ENCODE peak calls at places on chromosome 20, in six cellular contexts. One of them, this sample, is unnamed.

GRCh38 chr20:56628015-56628872 is 862 bp upstream of the TFAP2C start:
- DNase-seq in GM12878: no peak
- DNase-seq in K562: no peak
- DNase-seq in HepG2: no peak
- DNase-seq in H1: peak
- DNase-seq in SK-N-SH: peak
- DNase-seq in this sample: no peak

GRCh38 chr20:20237093-20237959 is 130.6 kb upstream of the INSM1 start:
- DNase-seq in H1: peak
- DNase-seq in GM12878: no peak
- DNase-seq in HepG2: peak
- DNase-seq in K562: peak
- DNase-seq in SK-N-SH: peak
- DNase-seq in this sample: peak

GRCh38 chr20:63230800-63231268 is 4.9 kb upstream of the BIRC7 start:
- DNase-seq in GM12878: no peak
- DNase-seq in K562: peak
- DNase-seq in SK-N-SH: peak
- DNase-seq in H1: peak
- DNase-seq in HepG2: peak
- DNase-seq in this sample: no peak

GRCh38 chr20:12345978-12346377 is 428.3 kb downstream of the BTBD3 start:
- DNase-seq in H1: no peak
- DNase-seq in HepG2: no peak
- DNase-seq in SK-N-SH: no peak
- DNase-seq in K562: no peak
- DNase-seq in GM12878: no peak
- DNase-seq in this sample: no peak

GRCh38 chr20:60365882-60366281 is 407.7 kb downstream of the CDH26 start:
- DNase-seq in K562: no peak
- DNase-seq in HepG2: no peak
- DNase-seq in SK-N-SH: peak
- DNase-seq in H1: no peak
- DNase-seq in GM12878: no peak
- DNase-seq in this sample: no peak

GRCh38 chr20:63215101-63216040 is 560 bp downstream of the YTHDF1 start:
- DNase-seq in HepG2: peak
- DNase-seq in SK-N-SH: peak
- DNase-seq in K562: peak
- DNase-seq in H1: no peak
- DNase-seq in GM12878: no peak
- DNase-seq in this sample: no peak

GRCh38 chr20:235891-236290 is 8.8 kb downstream of the DEFB129 start:
- DNase-seq in K562: no peak
- DNase-seq in HepG2: no peak
- DNase-seq in H1: no peak
- DNase-seq in SK-N-SH: peak
- DNase-seq in GM12878: no peak
- DNase-seq in this sample: no peak

GRCh38 chr20:48698507-48699267 is 129.1 kb downstream of the PREX1 start:
- DNase-seq in K562: peak
- DNase-seq in H1: no peak
- DNase-seq in HepG2: no peak
- DNase-seq in SK-N-SH: no peak
- DNase-seq in GM12878: no peak
- DNase-seq in this sample: no peak

GRCh38 chr20:31587545-31588389 is 17.3 kb upstream of the ID1 start:
- DNase-seq in K562: peak
- DNase-seq in HepG2: no peak
- DNase-seq in SK-N-SH: peak
- DNase-seq in H1: no peak
- DNase-seq in GM12878: no peak
- DNase-seq in this sample: no peak

GRCh38 chr20:19692685-19693119 is 65.4 kb upstream of the RIN2 start:
- DNase-seq in K562: peak
- DNase-seq in GM12878: no peak
- DNase-seq in H1: peak
- DNase-seq in HepG2: peak
- DNase-seq in SK-N-SH: peak
- DNase-seq in this sample: peak

GRCh38 chr20:2750343-2751251 is 49.8 kb downstream of the CPXM1 start:
- DNase-seq in K562: peak
- DNase-seq in H1: peak
- DNase-seq in HepG2: peak
- DNase-seq in GM12878: no peak
- DNase-seq in SK-N-SH: no peak
- DNase-seq in this sample: no peak

GRCh38 chr20:33372993-33373441 is 28.3 kb downstream of the CDK5RAP1 start:
- DNase-seq in H1: no peak
- DNase-seq in SK-N-SH: no peak
- DNase-seq in GM12878: no peak
- DNase-seq in K562: no peak
- DNase-seq in HepG2: peak
- DNase-seq in this sample: no peak

GRCh38 chr20:24017160-24017761 is 28.7 kb upstream of the GGTLC1 start:
- DNase-seq in K562: no peak
- DNase-seq in HepG2: no peak
- DNase-seq in H1: no peak
- DNase-seq in SK-N-SH: no peak
- DNase-seq in GM12878: no peak
- DNase-seq in this sample: no peak

GRCh38 chr20:10861086-10861485 is 187.3 kb upstream of the JAG1 start:
- DNase-seq in SK-N-SH: no peak
- DNase-seq in GM12878: no peak
- DNase-seq in H1: no peak
- DNase-seq in HepG2: no peak
- DNase-seq in K562: no peak
- DNase-seq in this sample: no peak

GRCh38 chr20:40991181-40991889 is 37.3 kb upstream of the TOP1 start:
- DNase-seq in SK-N-SH: no peak
- DNase-seq in K562: no peak
- DNase-seq in H1: peak
- DNase-seq in HepG2: no peak
- DNase-seq in GM12878: peak
- DNase-seq in this sample: no peak

GRCh38 chr20:43843096-43843964 is 71.3 kb upstream of the TOX2 start:
- DNase-seq in H1: peak
- DNase-seq in HepG2: no peak
- DNase-seq in SK-N-SH: no peak
- DNase-seq in GM12878: no peak
- DNase-seq in K562: no peak
- DNase-seq in this sample: no peak

DNA sequence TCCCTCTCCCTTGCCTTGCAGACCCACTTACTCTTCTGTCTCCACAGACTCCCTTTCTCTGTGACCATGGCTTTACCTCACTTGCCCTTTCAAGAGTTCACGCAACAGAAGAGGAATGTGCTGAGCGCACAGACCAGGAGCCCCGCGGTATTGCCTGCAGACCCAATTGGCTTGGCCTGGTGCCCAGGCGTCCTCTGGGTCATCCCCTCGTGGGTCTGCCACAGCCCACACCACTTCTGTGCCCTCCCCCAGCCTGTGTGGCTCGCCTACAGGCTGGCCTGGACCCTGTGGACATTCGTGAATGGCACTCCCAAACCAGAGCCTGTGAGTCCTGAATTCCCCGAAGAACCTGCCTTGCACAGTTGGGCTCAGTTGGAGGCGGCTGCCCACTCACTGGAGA is 15.3 kb upstream of the NINL start:
- DNase-seq in GM12878: no peak
- DNase-seq in K562: no peak
- DNase-seq in H1: no peak
- DNase-seq in SK-N-SH: no peak
- DNase-seq in HepG2: peak
- DNase-seq in this sample: no peak
- TF ChIP-seq SIN3A in GM12878: no peak
- TF ChIP-seq SIN3A in K562: no peak
- TF ChIP-seq SIN3A in H1: no peak
- TF ChIP-seq SIN3A in SK-N-SH: no peak
- TF ChIP-seq SIN3A in HepG2: no peak
- TF ChIP-seq SIN3A in this sample: no peak

DNA sequence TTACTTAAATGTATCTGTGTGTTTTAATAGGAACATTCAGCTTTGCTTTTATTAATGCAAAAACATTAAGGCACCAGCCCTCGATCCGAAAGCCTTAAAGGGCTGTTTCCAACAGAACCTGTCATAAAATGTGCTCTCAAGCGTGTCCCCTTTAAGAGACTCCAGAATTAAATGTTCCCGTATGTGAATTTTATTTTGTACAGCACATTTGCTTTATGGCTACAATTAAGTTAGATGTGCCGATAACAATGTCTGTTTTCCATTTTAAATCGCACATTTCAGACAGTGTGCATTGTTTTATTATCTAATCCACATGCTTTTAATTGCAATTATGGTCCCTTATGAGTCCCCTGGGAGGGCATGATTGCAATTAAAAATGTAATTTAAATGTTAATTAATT is 198.9 kb downstream of the TSHZ2 start:
- DNase-seq in HepG2: no peak
- DNase-seq in K562: no peak
- DNase-seq in H1: no peak
- DNase-seq in GM12878: no peak
- DNase-seq in SK-N-SH: peak
- DNase-seq in this sample: no peak
- H3K9ac ChIP-seq in HepG2: no peak
- H3K9ac ChIP-seq in K562: no peak
- H3K9ac ChIP-seq in H1: no peak
- H3K9ac ChIP-seq in GM12878: no peak
- H3K9ac ChIP-seq in SK-N-SH: no peak
- H3K9ac ChIP-seq in this sample: no peak

DNA sequence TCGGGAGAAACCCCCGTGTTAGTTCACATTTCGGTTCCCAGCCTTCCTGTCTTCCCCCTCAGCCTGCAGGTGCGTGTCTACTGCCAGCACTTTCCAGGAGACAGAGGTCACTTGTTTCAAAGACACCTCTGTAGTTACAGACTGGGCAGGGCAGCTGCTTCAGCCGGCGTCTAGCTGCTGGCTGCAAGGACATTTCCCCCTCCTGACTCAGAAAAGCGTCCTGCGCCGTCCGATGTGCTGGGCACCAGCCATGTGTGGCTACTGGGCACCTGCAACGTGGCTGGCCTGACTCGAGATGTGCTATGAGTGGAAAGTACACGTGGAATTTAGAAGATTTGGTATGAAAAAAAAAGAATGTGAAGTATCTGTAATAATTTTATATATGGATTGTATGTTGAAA is 37.6 kb downstream of the RRBP1 start:
- DNase-seq in H1: no peak
- DNase-seq in GM12878: no peak
- DNase-seq in HepG2: no peak
- DNase-seq in K562: no peak
- DNase-seq in SK-N-SH: no peak
- DNase-seq in this sample: no peak
- TF ChIP-seq SIN3A in H1: no peak
- TF ChIP-seq SIN3A in GM12878: no peak
- TF ChIP-seq SIN3A in HepG2: no peak
- TF ChIP-seq SIN3A in K562: no peak
- TF ChIP-seq SIN3A in SK-N-SH: no peak
- TF ChIP-seq SIN3A in this sample: no peak

GRCh38 chr20:4016349-4017050 is 1.1 kb upstream of the RNF24 start:
- DNase-seq in K562: no peak
- DNase-seq in GM12878: no peak
- DNase-seq in SK-N-SH: no peak
- DNase-seq in H1: no peak
- DNase-seq in HepG2: no peak
- DNase-seq in this sample: no peak

GRCh38 chr20:4011226-4011975 is 4.0 kb downstream of the RNF24 start:
- DNase-seq in HepG2: no peak
- DNase-seq in K562: no peak
- DNase-seq in H1: no peak
- DNase-seq in GM12878: no peak
- DNase-seq in SK-N-SH: no peak
- DNase-seq in this sample: no peak

GRCh38 chr20:4012631-4013030 is 2.7 kb downstream of the RNF24 start:
- DNase-seq in H1: no peak
- DNase-seq in HepG2: no peak
- DNase-seq in K562: no peak
- DNase-seq in GM12878: no peak
- DNase-seq in SK-N-SH: no peak
- DNase-seq in this sample: no peak

GRCh38 chr20:4014031-4014474 is 1.3 kb downstream of the RNF24 start:
- DNase-seq in HepG2: peak
- DNase-seq in K562: no peak
- DNase-seq in H1: no peak
- DNase-seq in SK-N-SH: peak
- DNase-seq in GM12878: no peak
- DNase-seq in this sample: peak

DNA sequence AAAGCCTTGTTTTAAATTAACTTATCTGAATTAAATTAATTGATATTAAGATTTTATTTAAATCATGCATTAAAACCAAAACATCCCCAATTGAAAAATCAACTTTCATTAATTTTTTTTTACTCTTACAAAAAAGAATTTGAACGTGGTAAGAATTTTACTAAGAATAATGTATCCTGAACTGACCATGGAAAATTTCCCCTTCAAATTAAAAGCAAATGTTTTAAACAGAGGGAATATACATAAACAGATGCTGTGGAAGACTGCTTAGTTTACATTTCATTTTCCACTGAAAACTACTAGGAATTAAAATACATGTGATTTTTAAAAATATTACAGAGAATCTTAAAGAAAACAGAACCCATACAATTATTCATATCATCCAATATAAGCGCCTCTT is 2.3 kb downstream of the RNF24 start:
- DNase-seq in HepG2: no peak
- DNase-seq in SK-N-SH: no peak
- DNase-seq in H1: no peak
- DNase-seq in GM12878: no peak
- DNase-seq in K562: no peak
- DNase-seq in this sample: no peak
- H3K9ac ChIP-seq in HepG2: no peak
- H3K9ac ChIP-seq in SK-N-SH: no peak
- H3K9ac ChIP-seq in H1: no peak
- H3K9ac ChIP-seq in GM12878: no peak
- H3K9ac ChIP-seq in K562: peak
- H3K9ac ChIP-seq in this sample: no peak

GRCh38 chr20:58313366-58313765 is 3.9 kb downstream of the RAB22A start:
- DNase-seq in GM12878: no peak
- DNase-seq in SK-N-SH: no peak
- DNase-seq in K562: no peak
- DNase-seq in HepG2: no peak
- DNase-seq in H1: no peak
- DNase-seq in this sample: no peak
- TF ChIP-seq SIN3A in GM12878: no peak
- TF ChIP-seq SIN3A in SK-N-SH: no peak
- TF ChIP-seq SIN3A in K562: no peak
- TF ChIP-seq SIN3A in HepG2: no peak
- TF ChIP-seq SIN3A in H1: no peak
- TF ChIP-seq SIN3A in this sample: no peak

GRCh38 chr20:37378420-37378784 is 32.5 kb downstream of the SRC start:
- DNase-seq in HepG2: no peak
- DNase-seq in H1: no peak
- DNase-seq in GM12878: no peak
- DNase-seq in SK-N-SH: no peak
- DNase-seq in K562: no peak
- DNase-seq in this sample: no peak
- H3K9ac ChIP-seq in HepG2: no peak
- H3K9ac ChIP-seq in H1: no peak
- H3K9ac ChIP-seq in GM12878: no peak
- H3K9ac ChIP-seq in SK-N-SH: no peak
- H3K9ac ChIP-seq in K562: peak
- H3K9ac ChIP-seq in this sample: peak

This sample was measured in HCT116.